ENCODE peak calls at places on chromosomes 16 and 17, in four cellular contexts. X is heart left ventricle, G is esophagus squamous epithelium, L is lung. E is an unnamed sample.

GRCh38 chr17:41907633-41908539 is 10.9 kb downstream of the ACLY start:
- DNase-seq in X (no peak), G (no peak), L (no peak), E (no peak)

GRCh38 chr16:50804290-50804907 is 62.5 kb downstream of the CYLD start:
- DNase-seq in X (no peak), G (no peak), L (no peak), E (no peak)

GRCh38 chr17:1486802-1487695 is 5.4 kb downstream of the MYO1C start:
- DNase-seq in L (peak; percentile 84), X (peak; percentile 82), G (no peak), E (peak; percentile 95)

GRCh38 chr16:78939600-78939999 is 660.9 kb downstream of the MAF start:
- DNase-seq in L (no peak), G (no peak), X (no peak), E (no peak)

GRCh38 chr17:42913527-42913926 is 12.9 kb downstream of the G6PC1 start:
- DNase-seq in X (no peak), L (no peak), G (no peak), E (no peak)

GRCh38 chr16:83967838-83968482 is at the start of gene NECAB2:
- DNase-seq in L (no peak), X (peak; percentile 64), G (no peak), E (no peak)

GRCh38 chr16:7482028-7482427 is 149.4 kb downstream of the RBFOX1 start:
- DNase-seq in L (no peak), X (peak; percentile 40), G (no peak), E (no peak)

GRCh38 chr17:42421479-42422332 is 1.4 kb downstream of the CAVIN1 start:
- DNase-seq in G (no peak), L (peak; percentile 52), X (peak; percentile 59), E (peak; percentile 81)

GRCh38 chr17:64599187-64599676 is 62.9 kb downstream of the SMURF2 start:
- DNase-seq in L (peak; percentile 33), G (no peak), X (no peak), E (no peak)

GRCh38 chr16:31427441-31428276 is 501 bp downstream of the COX6A2 start:
- DNase-seq in L (peak; percentile 38), G (no peak), X (peak; percentile 80), E (no peak)

GRCh38 chr16:66427871-66428681 is 981 bp downstream of the BEAN1 start:
- DNase-seq in X (no peak), G (no peak), L (no peak), E (no peak)

GRCh38 chr16:72938426-72939164 is 109.3 kb downstream of the ZFHX3 start:
- DNase-seq in X (peak; percentile 97), L (peak; percentile 68), G (no peak), E (peak; percentile 83)

GRCh38 chr16:81650982-81651562 is 128.0 kb upstream of the PLCG2 start:
- DNase-seq in L (peak; percentile 37), G (no peak), X (peak; percentile 84), E (no peak)

GRCh38 chr16:84520778-84521770 is 16.6 kb upstream of the MEAK7 start:
- DNase-seq in L (peak; percentile 77), G (no peak), X (no peak), E (no peak)

GRCh38 chr16:15952265-15952711 is 2.9 kb downstream of the ABCC1 start:
- DNase-seq in L (no peak), X (no peak), G (no peak), E (peak; percentile 78)

GRCh38 chr16:71674229-71674628 is 48.2 kb downstream of the MARVELD3 start:
- DNase-seq in L (no peak), G (no peak), X (no peak), E (no peak)

GRCh38 chr16:81806696-81807095 is 27.6 kb downstream of the PLCG2 start:
- DNase-seq in L (no peak), X (no peak), G (no peak), E (no peak)

GRCh38 chr17:78019367-78019975 is 61.0 kb downstream of the TNRC6C start:
- DNase-seq in X (no peak), L (no peak), G (no peak), E (no peak)

GRCh38 chr16:74485916-74486315 is 64.6 kb upstream of the CLEC18B start:
- DNase-seq in G (no peak), X (no peak), L (no peak), E (no peak)

GRCh38 chr17:63700528-63701441 is 860 bp upstream of the LIMD2 start:
- DNase-seq in L (no peak), G (no peak), X (peak; percentile 81), E (peak; percentile 88)

GRCh38 chr16:83802135-83802534 is 5.6 kb upstream of the HSBP1 start:
- DNase-seq in L (no peak), X (no peak), G (no peak), E (no peak)

GRCh38 chr17:76447931-76448652 is 4.9 kb downstream of the UBE2O start:
- DNase-seq in G (no peak), L (no peak), X (peak; percentile 63), E (no peak)

GRCh38 chr16:11621920-11622651 is 35.4 kb upstream of the LITAF start:
- DNase-seq in X (peak; percentile 48), L (no peak), G (no peak), E (no peak)

GRCh38 chr16:11624205-11624604 is 37.5 kb upstream of the LITAF start:
- DNase-seq in X (no peak), L (no peak), G (no peak), E (no peak)

GRCh38 chr16:11619327-11619851 is 32.7 kb upstream of the LITAF start:
- DNase-seq in G (no peak), X (peak; percentile 58), L (no peak), E (no peak)

GRCh38 chr16:11620243-11621003 is 33.7 kb upstream of the LITAF start:
- DNase-seq in X (no peak), L (no peak), G (no peak), E (no peak)

DNA sequence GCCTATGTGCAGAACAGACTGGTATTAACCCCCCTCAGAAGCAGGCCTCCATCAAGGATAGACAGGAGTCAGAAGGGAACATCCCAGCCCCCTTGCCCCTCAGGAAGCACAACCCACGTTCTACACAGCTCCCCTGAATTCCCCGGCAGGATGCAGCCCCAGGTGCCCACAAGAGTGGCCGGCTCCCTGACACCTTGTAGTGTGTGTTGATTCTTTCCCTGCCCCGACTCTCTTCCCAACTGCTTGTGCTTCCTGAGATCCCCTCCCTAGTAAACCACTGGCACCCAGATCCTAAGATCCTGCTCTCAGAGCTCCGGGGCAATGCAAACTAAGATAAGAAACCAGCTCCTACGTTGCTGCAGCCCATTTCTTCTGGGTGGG is 34.8 kb upstream of the LITAF start:
- DNase-seq in X (no peak), L (no peak), G (no peak), E (no peak)
- H3K27ac ChIP-seq in X (peak overlapping the region; percentile 70), L (no peak overlapping the region), G (peak overlapping the region; percentile 64), E (no peak overlapping the region)

GRCh38 chr17:82444284-82444893 is 6.2 kb downstream of the CYBC1 start:
- DNase-seq in G (no peak), X (no peak), L (no peak), E (no peak)
- H3K27ac ChIP-seq in G (no peak overlapping the region), X (no peak overlapping the region), L (no peak overlapping the region), E (no peak overlapping the region)

GRCh38 chr17:17151055-17151454 is 55.1 kb downstream of the PLD6 start:
- DNase-seq in L (no peak), G (no peak), X (no peak), E (no peak)
- H3K27ac ChIP-seq in L (peak overlapping the region; percentile 85), G (peak overlapping the region; percentile 51), X (peak overlapping the region; percentile 81), E (peak overlapping the region; percentile 91)

DNA sequence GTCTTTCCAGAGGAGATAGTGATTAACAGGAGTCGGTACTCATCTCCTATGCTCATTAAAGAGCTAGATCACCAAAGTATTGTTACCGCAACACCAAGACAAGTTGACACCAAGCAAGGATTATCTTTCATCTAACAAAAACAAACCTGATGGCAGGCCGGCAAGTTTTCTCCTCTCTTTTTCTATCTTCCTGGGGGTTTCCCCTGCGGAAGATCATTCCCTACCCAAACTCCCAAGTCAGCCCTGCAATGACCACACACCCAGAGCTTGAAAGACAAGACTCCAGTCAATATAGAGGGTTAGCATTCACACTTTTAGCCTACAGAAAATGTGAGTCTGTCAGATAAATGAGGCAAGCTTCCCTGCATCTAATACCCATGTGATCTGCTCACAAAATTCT is 312.1 kb downstream of the SOX9 start:
- DNase-seq in L (no peak), G (no peak), X (no peak), E (peak; percentile 7)
- H3K27ac ChIP-seq in L (no peak overlapping the region), G (peak overlapping the region; percentile 11), X (no peak overlapping the region), E (no peak overlapping the region)

GRCh38 chr16:88762258-88762870 is 22.7 kb downstream of the PIEZO1 start:
- DNase-seq in X (no peak), G (no peak), L (no peak), E (no peak)

GRCh38 chr16:88762941-88763340 is 22.1 kb downstream of the PIEZO1 start:
- DNase-seq in X (no peak), L (no peak), G (no peak), E (no peak)

GRCh38 chr16:88764080-88764479 is 20.9 kb downstream of the PIEZO1 start:
- DNase-seq in L (no peak), X (no peak), G (no peak), E (no peak)

GRCh38 chr16:88764913-88765349 is 20.1 kb downstream of the PIEZO1 start:
- DNase-seq in X (no peak), L (peak; percentile 83), G (no peak), E (no peak)

GRCh38 chr16:88763502-88764053 is 21.4 kb downstream of the PIEZO1 start:
- DNase-seq in G (no peak), X (no peak), L (peak; percentile 71), E (no peak)
- H3K27ac ChIP-seq in G (peak overlapping the region; percentile 59), X (no peak overlapping the region), L (no peak overlapping the region), E (no peak overlapping the region)

DNA sequence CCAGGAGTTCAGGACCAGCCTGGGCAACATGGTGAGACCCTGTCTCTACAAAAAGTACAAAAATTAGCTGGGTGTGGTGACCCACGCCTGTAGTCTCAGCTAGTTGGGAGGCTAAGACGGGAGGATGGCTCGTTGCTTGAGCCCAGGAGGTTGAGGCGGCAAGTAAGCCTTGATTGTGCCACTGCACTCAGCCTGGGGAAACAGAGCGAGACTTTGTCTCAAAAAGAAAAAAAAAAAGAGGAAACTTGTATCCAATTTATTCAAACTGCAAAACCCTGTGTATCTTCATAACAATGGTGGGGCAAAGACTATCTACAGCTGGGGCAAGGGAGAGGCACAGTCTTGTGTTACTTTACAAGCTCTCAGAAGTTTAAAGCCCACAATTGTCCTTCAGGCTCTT is 21.5 kb downstream of the GRB7 start:
- DNase-seq in X (no peak), L (no peak), G (no peak), E (no peak)
- H3K27ac ChIP-seq in X (no peak overlapping the region), L (no peak overlapping the region), G (no peak overlapping the region), E (no peak overlapping the region)

DNA sequence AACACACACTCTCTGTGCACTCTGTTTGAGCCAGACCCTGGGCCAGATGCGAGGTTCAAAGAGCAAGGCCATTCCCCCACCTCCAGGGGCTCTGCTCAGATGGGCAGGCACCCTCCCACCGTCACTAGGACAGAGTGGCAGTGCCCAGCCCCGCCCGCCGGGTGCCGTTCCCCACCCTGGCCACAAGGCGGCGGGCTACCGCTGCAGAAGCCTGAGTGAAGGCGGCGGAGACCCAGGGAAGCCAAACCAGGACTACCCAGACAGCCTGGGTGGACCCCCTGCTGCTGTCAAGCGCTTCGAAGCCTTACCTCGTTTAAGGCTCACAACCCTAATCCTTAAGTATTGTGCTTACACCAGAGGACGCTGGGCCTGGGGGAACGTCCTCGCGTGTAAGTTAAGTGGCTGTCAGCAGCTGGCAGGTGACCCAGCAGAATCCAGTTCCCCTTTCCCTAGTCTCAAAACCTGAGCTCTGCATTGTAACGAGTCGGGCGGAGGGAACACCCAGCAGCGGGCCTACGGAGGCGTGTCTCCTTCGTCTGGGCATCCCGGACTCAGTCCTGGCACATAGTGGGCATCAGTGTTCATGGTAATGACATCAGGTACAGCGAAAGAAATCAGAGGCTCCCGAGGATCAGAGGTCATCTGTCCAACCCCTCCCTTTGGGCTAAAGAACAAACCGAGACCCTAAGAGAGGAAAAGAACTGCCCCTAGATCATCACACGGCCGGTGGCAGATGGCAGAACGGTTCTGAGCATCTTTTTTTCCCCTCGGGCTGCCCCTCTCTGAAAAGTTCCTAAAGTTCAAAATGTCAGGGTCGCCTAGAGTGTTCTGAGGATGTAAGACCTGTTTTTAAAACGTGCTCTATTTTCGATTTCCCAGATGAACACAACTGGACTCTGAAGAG is 4.4 kb downstream of the ARHGAP27 start:
- DNase-seq in L (peak; percentile 78), X (peak; percentile 75), G (no peak), E (peak; percentile 82)
- H3K27ac ChIP-seq in L (no peak overlapping the region), X (no peak overlapping the region), G (peak overlapping the region; percentile 96), E (no peak overlapping the region)